ENCODE peak calls at places on chromosomes 11 and 22, in ten cellular contexts. K is neural crest cell; J is Peyer's patch; L is astrocyte; V is IMR-90; N is HFFc6; M is NCI-H2227 treated with DMSO at 0.1 percent for 48 hours; Y is sciatic nerve; U is Karpas-422; W is activated CD4-positive, alpha-beta T cell treated with anti-CD3 and anti-CD28 coated beads for 36 hours. H is an unnamed sample.

GRCh38 chr11:110621826-110622225 is 90.4 kb downstream of the ARHGAP20 start:
- DNase-seq in U (no peak), K (no peak), Y (no peak), L (peak), N (no peak), J (no peak), W (no peak), M (no peak), V (peak), H (no peak)

GRCh38 chr22:49930596-49931412 is 12.4 kb downstream of the CRELD2 start:
- DNase-seq in Y (no peak), N (peak), V (peak), M (no peak), W (peak), U (peak), K (no peak), J (peak), L (peak), H (peak)

GRCh38 chr11:68051191-68052136 is 12.6 kb downstream of the TCIRG1 start:
- DNase-seq in W (no peak), M (no peak), L (no peak), V (no peak), N (no peak), K (no peak), J (no peak), Y (peak), U (no peak), H (no peak)

GRCh38 chr22:19407649-19408606 is 23.6 kb downstream of the HIRA start:
- DNase-seq in N (no peak), L (no peak), M (peak), Y (no peak), V (peak), U (no peak), J (no peak), K (no peak), W (no peak), H (no peak)

GRCh38 chr22:22877523-22878210 is 9.9 kb upstream of the IGLL5 start:
- DNase-seq in L (peak), K (peak), Y (peak), W (peak), V (peak), J (peak), U (peak), M (peak), N (peak), H (peak)

GRCh38 chr11:131924446-131925240 is 554.2 kb downstream of the NTM start:
- DNase-seq in U (no peak), N (peak), M (no peak), L (peak), V (peak), W (no peak), K (no peak), Y (no peak), J (no peak), H (no peak)

GRCh38 chr11:86696004-86696403 is 23.6 kb upstream of the ME3 start:
- DNase-seq in M (no peak), V (peak), N (peak), L (peak), U (no peak), Y (no peak), J (no peak), K (no peak), W (no peak), H (no peak)

GRCh38 chr22:19234126-19234896 is 55.8 kb upstream of the SLC25A1 start:
- DNase-seq in Y (no peak), J (no peak), W (no peak), L (no peak), N (no peak), M (no peak), U (no peak), V (no peak), K (no peak), H (no peak)

GRCh38 chr11:134654161-134654915 is 242.3 kb upstream of the B3GAT1 start:
- DNase-seq in V (no peak), U (no peak), L (no peak), W (peak), K (no peak), N (no peak), J (no peak), M (no peak), Y (no peak), H (no peak)

GRCh38 chr11:82995754-82996398 is 75.8 kb downstream of the RAB30 start:
- DNase-seq in J (no peak), N (no peak), K (no peak), L (peak), Y (no peak), V (no peak), U (no peak), W (peak), M (no peak), H (no peak)

GRCh38 chr11:78715639-78716311 is 141.1 kb upstream of the NARS2 start:
- DNase-seq in W (peak), Y (peak), L (peak), K (peak), U (peak), J (no peak), N (peak), V (peak), M (peak), H (peak)